ENCODE peak calls at places on chromosomes 5 and 9, in five cellular contexts. One of them, this sample, is unnamed.

GRCh38 chr9:112755675-112756074 is 5.1 kb downstream of the SNX30 start:
- DNase-seq in fibroblast of lung: peak
- DNase-seq in HCEC 1CT: no peak
- DNase-seq in fibroblast of mammary gland: no peak
- DNase-seq in stimulated activated CD4-positive, alpha-beta T cell treated with anti-CD3 and anti-CD28 coated beads, Interleukin-1b, Interleukin-23, amount 100 ng/mL, for 48 hours: no peak
- DNase-seq in this sample: no peak

GRCh38 chr9:3401556-3401955 is 124.2 kb downstream of the RFX3 start:
- DNase-seq in fibroblast of lung: no peak
- DNase-seq in HCEC 1CT: no peak
- DNase-seq in fibroblast of mammary gland: no peak
- DNase-seq in stimulated activated CD4-positive, alpha-beta T cell treated with anti-CD3 and anti-CD28 coated beads, Interleukin-1b, Interleukin-23, amount 100 ng/mL, for 48 hours: no peak
- DNase-seq in this sample: no peak

GRCh38 chr5:179264641-179265528 is 80.4 kb downstream of the ADAMTS2 start:
- DNase-seq in fibroblast of lung: no peak
- DNase-seq in HCEC 1CT: no peak
- DNase-seq in fibroblast of mammary gland: no peak
- DNase-seq in stimulated activated CD4-positive, alpha-beta T cell treated with anti-CD3 and anti-CD28 coated beads, Interleukin-1b, Interleukin-23, amount 100 ng/mL, for 48 hours: no peak
- DNase-seq in this sample: no peak

GRCh38 chr9:14043491-14043890 is 270.4 kb downstream of the NFIB start:
- DNase-seq in fibroblast of lung: peak
- DNase-seq in HCEC 1CT: no peak
- DNase-seq in fibroblast of mammary gland: peak
- DNase-seq in stimulated activated CD4-positive, alpha-beta T cell treated with anti-CD3 and anti-CD28 coated beads, Interleukin-1b, Interleukin-23, amount 100 ng/mL, for 48 hours: no peak
- DNase-seq in this sample: no peak

GRCh38 chr5:9549941-9550340 is 4.1 kb upstream of the SEMA5A start:
- DNase-seq in fibroblast of lung: no peak
- DNase-seq in HCEC 1CT: peak
- DNase-seq in fibroblast of mammary gland: peak
- DNase-seq in stimulated activated CD4-positive, alpha-beta T cell treated with anti-CD3 and anti-CD28 coated beads, Interleukin-1b, Interleukin-23, amount 100 ng/mL, for 48 hours: no peak
- DNase-seq in this sample: no peak

GRCh38 chr9:118222375-118222774 is 518.2 kb downstream of the TLR4 start:
- DNase-seq in fibroblast of lung: no peak
- DNase-seq in HCEC 1CT: no peak
- DNase-seq in fibroblast of mammary gland: no peak
- DNase-seq in stimulated activated CD4-positive, alpha-beta T cell treated with anti-CD3 and anti-CD28 coated beads, Interleukin-1b, Interleukin-23, amount 100 ng/mL, for 48 hours: no peak
- DNase-seq in this sample: no peak

GRCh38 chr9:96116275-96117051 is 185.5 kb downstream of the HSD17B3 start:
- DNase-seq in fibroblast of lung: peak
- DNase-seq in HCEC 1CT: no peak
- DNase-seq in fibroblast of mammary gland: no peak
- DNase-seq in stimulated activated CD4-positive, alpha-beta T cell treated with anti-CD3 and anti-CD28 coated beads, Interleukin-1b, Interleukin-23, amount 100 ng/mL, for 48 hours: no peak
- DNase-seq in this sample: no peak

GRCh38 chr5:157535042-157535865 is 40.3 kb downstream of the ADAM19 start:
- DNase-seq in fibroblast of lung: peak
- DNase-seq in HCEC 1CT: peak
- DNase-seq in fibroblast of mammary gland: peak
- DNase-seq in stimulated activated CD4-positive, alpha-beta T cell treated with anti-CD3 and anti-CD28 coated beads, Interleukin-1b, Interleukin-23, amount 100 ng/mL, for 48 hours: no peak
- DNase-seq in this sample: no peak

GRCh38 chr5:115309751-115310370 is 13.4 kb upstream of the CCDC112 start:
- DNase-seq in fibroblast of lung: peak
- DNase-seq in HCEC 1CT: peak
- DNase-seq in fibroblast of mammary gland: peak
- DNase-seq in stimulated activated CD4-positive, alpha-beta T cell treated with anti-CD3 and anti-CD28 coated beads, Interleukin-1b, Interleukin-23, amount 100 ng/mL, for 48 hours: no peak
- DNase-seq in this sample: no peak

GRCh38 chr9:93677641-93678136 is 101.3 kb downstream of the PHF2 start:
- DNase-seq in fibroblast of lung: no peak
- DNase-seq in HCEC 1CT: no peak
- DNase-seq in fibroblast of mammary gland: no peak
- DNase-seq in stimulated activated CD4-positive, alpha-beta T cell treated with anti-CD3 and anti-CD28 coated beads, Interleukin-1b, Interleukin-23, amount 100 ng/mL, for 48 hours: no peak
- DNase-seq in this sample: no peak

GRCh38 chr9:111902396-111903147 is 6.0 kb downstream of the UGCG start:
- DNase-seq in fibroblast of lung: peak
- DNase-seq in HCEC 1CT: peak
- DNase-seq in fibroblast of mammary gland: peak
- DNase-seq in stimulated activated CD4-positive, alpha-beta T cell treated with anti-CD3 and anti-CD28 coated beads, Interleukin-1b, Interleukin-23, amount 100 ng/mL, for 48 hours: no peak
- DNase-seq in this sample: no peak

GRCh38 chr5:32223972-32224608 is 50.0 kb upstream of the GOLPH3 start:
- DNase-seq in fibroblast of lung: peak
- DNase-seq in HCEC 1CT: peak
- DNase-seq in fibroblast of mammary gland: peak
- DNase-seq in stimulated activated CD4-positive, alpha-beta T cell treated with anti-CD3 and anti-CD28 coated beads, Interleukin-1b, Interleukin-23, amount 100 ng/mL, for 48 hours: no peak
- DNase-seq in this sample: no peak

GRCh38 chr5:55364537-55365055 is 56.8 kb downstream of the MTREX start:
- DNase-seq in fibroblast of lung: no peak
- DNase-seq in HCEC 1CT: no peak
- DNase-seq in fibroblast of mammary gland: no peak
- DNase-seq in stimulated activated CD4-positive, alpha-beta T cell treated with anti-CD3 and anti-CD28 coated beads, Interleukin-1b, Interleukin-23, amount 100 ng/mL, for 48 hours: peak
- DNase-seq in this sample: no peak

GRCh38 chr5:3414371-3414770 is 181.3 kb upstream of the IRX1 start:
- DNase-seq in fibroblast of lung: no peak
- DNase-seq in HCEC 1CT: no peak
- DNase-seq in fibroblast of mammary gland: no peak
- DNase-seq in stimulated activated CD4-positive, alpha-beta T cell treated with anti-CD3 and anti-CD28 coated beads, Interleukin-1b, Interleukin-23, amount 100 ng/mL, for 48 hours: no peak
- DNase-seq in this sample: no peak

GRCh38 chr9:128627127-128627715 is 29.4 kb downstream of the DYNC2I2 start:
- DNase-seq in fibroblast of lung: no peak
- DNase-seq in HCEC 1CT: no peak
- DNase-seq in fibroblast of mammary gland: no peak
- DNase-seq in stimulated activated CD4-positive, alpha-beta T cell treated with anti-CD3 and anti-CD28 coated beads, Interleukin-1b, Interleukin-23, amount 100 ng/mL, for 48 hours: no peak
- DNase-seq in this sample: no peak

GRCh38 chr9:131045300-131046092 is 36.5 kb downstream of the LAMC3 start:
- DNase-seq in fibroblast of lung: no peak
- DNase-seq in HCEC 1CT: peak
- DNase-seq in fibroblast of mammary gland: peak
- DNase-seq in stimulated activated CD4-positive, alpha-beta T cell treated with anti-CD3 and anti-CD28 coated beads, Interleukin-1b, Interleukin-23, amount 100 ng/mL, for 48 hours: peak
- DNase-seq in this sample: peak

GRCh38 chr5:102453716-102454115 is 45.1 kb downstream of the SLCO6A1 start:
- DNase-seq in fibroblast of lung: no peak
- DNase-seq in HCEC 1CT: peak
- DNase-seq in fibroblast of mammary gland: no peak
- DNase-seq in stimulated activated CD4-positive, alpha-beta T cell treated with anti-CD3 and anti-CD28 coated beads, Interleukin-1b, Interleukin-23, amount 100 ng/mL, for 48 hours: no peak
- DNase-seq in this sample: no peak

GRCh38 chr5:101390317-101390908 is 487.3 kb upstream of the ST8SIA4 start:
- DNase-seq in fibroblast of lung: peak
- DNase-seq in HCEC 1CT: peak
- DNase-seq in fibroblast of mammary gland: peak
- DNase-seq in stimulated activated CD4-positive, alpha-beta T cell treated with anti-CD3 and anti-CD28 coated beads, Interleukin-1b, Interleukin-23, amount 100 ng/mL, for 48 hours: no peak
- DNase-seq in this sample: no peak

GRCh38 chr5:98770911-98771322 is 2.5 kb upstream of the RGMB start:
- DNase-seq in fibroblast of lung: no peak
- DNase-seq in HCEC 1CT: peak
- DNase-seq in fibroblast of mammary gland: no peak
- DNase-seq in stimulated activated CD4-positive, alpha-beta T cell treated with anti-CD3 and anti-CD28 coated beads, Interleukin-1b, Interleukin-23, amount 100 ng/mL, for 48 hours: no peak
- DNase-seq in this sample: no peak

GRCh38 chr5:50738864-50739263 is 72.4 kb downstream of the PARP8 start:
- DNase-seq in fibroblast of lung: no peak
- DNase-seq in HCEC 1CT: no peak
- DNase-seq in fibroblast of mammary gland: no peak
- DNase-seq in stimulated activated CD4-positive, alpha-beta T cell treated with anti-CD3 and anti-CD28 coated beads, Interleukin-1b, Interleukin-23, amount 100 ng/mL, for 48 hours: no peak
- DNase-seq in this sample: no peak

GRCh38 chr9:133352635-133353340 is 3.5 kb downstream of the SURF1 start:
- DNase-seq in fibroblast of lung: no peak
- DNase-seq in HCEC 1CT: no peak
- DNase-seq in fibroblast of mammary gland: no peak
- DNase-seq in stimulated activated CD4-positive, alpha-beta T cell treated with anti-CD3 and anti-CD28 coated beads, Interleukin-1b, Interleukin-23, amount 100 ng/mL, for 48 hours: no peak
- DNase-seq in this sample: no peak

GRCh38 chr9:34463098-34463900 is 4.7 kb downstream of the DNAI1 start:
- DNase-seq in fibroblast of lung: peak
- DNase-seq in HCEC 1CT: peak
- DNase-seq in fibroblast of mammary gland: peak
- DNase-seq in stimulated activated CD4-positive, alpha-beta T cell treated with anti-CD3 and anti-CD28 coated beads, Interleukin-1b, Interleukin-23, amount 100 ng/mL, for 48 hours: peak
- DNase-seq in this sample: peak

GRCh38 chr5:109865636-109866035 is 175.9 kb downstream of the MAN2A1 start:
- DNase-seq in fibroblast of lung: peak
- DNase-seq in HCEC 1CT: peak
- DNase-seq in fibroblast of mammary gland: peak
- DNase-seq in stimulated activated CD4-positive, alpha-beta T cell treated with anti-CD3 and anti-CD28 coated beads, Interleukin-1b, Interleukin-23, amount 100 ng/mL, for 48 hours: peak
- DNase-seq in this sample: no peak

GRCh38 chr5:168286386-168286785 is 5.1 kb upstream of the WWC1 start:
- DNase-seq in fibroblast of lung: no peak
- DNase-seq in HCEC 1CT: no peak
- DNase-seq in fibroblast of mammary gland: no peak
- DNase-seq in stimulated activated CD4-positive, alpha-beta T cell treated with anti-CD3 and anti-CD28 coated beads, Interleukin-1b, Interleukin-23, amount 100 ng/mL, for 48 hours: no peak
- DNase-seq in this sample: no peak

GRCh38 chr5:42400474-42400873 is 22.8 kb upstream of the GHR start:
- DNase-seq in fibroblast of lung: no peak
- DNase-seq in HCEC 1CT: no peak
- DNase-seq in fibroblast of mammary gland: no peak
- DNase-seq in stimulated activated CD4-positive, alpha-beta T cell treated with anti-CD3 and anti-CD28 coated beads, Interleukin-1b, Interleukin-23, amount 100 ng/mL, for 48 hours: no peak
- DNase-seq in this sample: no peak

GRCh38 chr5:168364151-168364661 is 72.8 kb downstream of the WWC1 start:
- DNase-seq in fibroblast of lung: peak
- DNase-seq in HCEC 1CT: peak
- DNase-seq in fibroblast of mammary gland: peak
- DNase-seq in stimulated activated CD4-positive, alpha-beta T cell treated with anti-CD3 and anti-CD28 coated beads, Interleukin-1b, Interleukin-23, amount 100 ng/mL, for 48 hours: no peak
- DNase-seq in this sample: no peak

GRCh38 chr5:177133119-177133844 is at the start of gene NSD1:
- DNase-seq in fibroblast of lung: peak
- DNase-seq in HCEC 1CT: peak
- DNase-seq in fibroblast of mammary gland: peak
- DNase-seq in stimulated activated CD4-positive, alpha-beta T cell treated with anti-CD3 and anti-CD28 coated beads, Interleukin-1b, Interleukin-23, amount 100 ng/mL, for 48 hours: peak
- DNase-seq in this sample: peak

GRCh38 chr5:149420509-149421371 is 41.6 kb upstream of the IL17B start:
- DNase-seq in fibroblast of lung: peak
- DNase-seq in HCEC 1CT: peak
- DNase-seq in fibroblast of mammary gland: peak
- DNase-seq in stimulated activated CD4-positive, alpha-beta T cell treated with anti-CD3 and anti-CD28 coated beads, Interleukin-1b, Interleukin-23, amount 100 ng/mL, for 48 hours: no peak
- DNase-seq in this sample: no peak

GRCh38 chr5:156258934-156259333 is 68.0 kb upstream of the SGCD start:
- DNase-seq in fibroblast of lung: no peak
- DNase-seq in HCEC 1CT: no peak
- DNase-seq in fibroblast of mammary gland: no peak
- DNase-seq in stimulated activated CD4-positive, alpha-beta T cell treated with anti-CD3 and anti-CD28 coated beads, Interleukin-1b, Interleukin-23, amount 100 ng/mL, for 48 hours: no peak
- DNase-seq in this sample: no peak

GRCh38 chr9:96006961-96007360 is 131.5 kb downstream of the ERCC6L2 start:
- DNase-seq in fibroblast of lung: peak
- DNase-seq in HCEC 1CT: peak
- DNase-seq in fibroblast of mammary gland: peak
- DNase-seq in stimulated activated CD4-positive, alpha-beta T cell treated with anti-CD3 and anti-CD28 coated beads, Interleukin-1b, Interleukin-23, amount 100 ng/mL, for 48 hours: no peak
- DNase-seq in this sample: no peak

GRCh38 chr5:40507095-40507494 is 172.6 kb upstream of the PTGER4 start:
- DNase-seq in fibroblast of lung: peak
- DNase-seq in HCEC 1CT: peak
- DNase-seq in fibroblast of mammary gland: peak
- DNase-seq in stimulated activated CD4-positive, alpha-beta T cell treated with anti-CD3 and anti-CD28 coated beads, Interleukin-1b, Interleukin-23, amount 100 ng/mL, for 48 hours: no peak
- DNase-seq in this sample: no peak

GRCh38 chr5:3394046-3394597 is 201.5 kb upstream of the IRX1 start:
- DNase-seq in fibroblast of lung: no peak
- DNase-seq in HCEC 1CT: no peak
- DNase-seq in fibroblast of mammary gland: no peak
- DNase-seq in stimulated activated CD4-positive, alpha-beta T cell treated with anti-CD3 and anti-CD28 coated beads, Interleukin-1b, Interleukin-23, amount 100 ng/mL, for 48 hours: no peak
- DNase-seq in this sample: no peak

GRCh38 chr5:132378580-132378979 is 9.1 kb downstream of the SLC22A5 start:
- DNase-seq in fibroblast of lung: no peak
- DNase-seq in HCEC 1CT: no peak
- DNase-seq in fibroblast of mammary gland: no peak
- DNase-seq in stimulated activated CD4-positive, alpha-beta T cell treated with anti-CD3 and anti-CD28 coated beads, Interleukin-1b, Interleukin-23, amount 100 ng/mL, for 48 hours: no peak
- DNase-seq in this sample: no peak

This sample was measured in stimulated activated naive CD8-positive, alpha-beta T cell treated with anti-CD3 and anti-CD28 coated beads, Interleukin-15, amount 100 ng/mL, for 72 hours.